ENCODE peak calls at places on chromosomes 3 and 15, in six cellular contexts. J, Y, M, P, U and S are unnamed samples.

GRCh38 chr3:25603703-25604102 is 61.0 kb downstream of the TOP2B start:
- DNase-seq in J (no peak), Y (no peak), M (no peak), P (no peak), U (no peak), S (no peak)

GRCh38 chr15:33360876-33361275 is 50.1 kb downstream of the RYR3 start:
- DNase-seq in J (no peak), Y (no peak), M (no peak), P (no peak), U (no peak), S (no peak)

GRCh38 chr15:84960391-84961113 is 21.1 kb upstream of the PDE8A start:
- DNase-seq in J (no peak), Y (no peak), M (no peak), P (no peak), U (no peak), S (no peak)

GRCh38 chr3:157237886-157238285 is 77.9 kb upstream of the CCNL1 start:
- DNase-seq in J (no peak), Y (no peak), M (no peak), P (no peak), U (no peak), S (no peak)

GRCh38 chr3:72960812-72961518 is 35.6 kb upstream of the PPP4R2 start:
- DNase-seq in J (no peak), Y (peak), M (peak), P (no peak), U (no peak), S (no peak)

GRCh38 chr3:189921770-189922169 is 198.9 kb downstream of the P3H2 start:
- DNase-seq in J (no peak), Y (no peak), M (no peak), P (no peak), U (no peak), S (no peak)

GRCh38 chr3:182212479-182213076 is 500.9 kb downstream of the SOX2 start:
- DNase-seq in J (peak), Y (no peak), M (no peak), P (peak), U (no peak), S (no peak)

GRCh38 chr3:101542952-101543351 is 18.7 kb upstream of the TRMT10C start:
- DNase-seq in J (no peak), Y (no peak), M (no peak), P (no peak), U (no peak), S (no peak)

GRCh38 chr3:47283596-47284364 is 1.0 kb downstream of the KLHL18 start:
- DNase-seq in J (peak), Y (peak), M (no peak), P (no peak), U (no peak), S (no peak)

GRCh38 chr15:34360298-34360697 is 6.7 kb downstream of the LPCAT4 start:
- DNase-seq in J (peak), Y (no peak), M (no peak), P (no peak), U (no peak), S (no peak)

GRCh38 chr15:101619615-101619865 is 32.6 kb downstream of the TM2D3 start:
- DNase-seq in J (no peak), Y (no peak), M (no peak), P (no peak), U (no peak), S (no peak)

GRCh38 chr3:125024817-125025216 is 31.0 kb downstream of the HEG1 start:
- DNase-seq in J (no peak), Y (no peak), M (no peak), P (no peak), U (no peak), S (no peak)

GRCh38 chr3:31562525-31562924 is 29.8 kb downstream of the STT3B start:
- DNase-seq in J (no peak), Y (no peak), M (no peak), P (no peak), U (peak), S (no peak)

GRCh38 chr3:23202921-23203650 is at the start of gene UBE2E2:
- DNase-seq in J (peak), Y (peak), M (peak), P (peak), U (peak), S (no peak)

GRCh38 chr3:30258426-30259392 is 347.7 kb upstream of the TGFBR2 start:
- DNase-seq in J (no peak), Y (no peak), M (no peak), P (peak), U (no peak), S (no peak)

GRCh38 chr3:1087066-1087555 is 5.7 kb upstream of the CNTN6 start:
- DNase-seq in J (peak), Y (peak), M (peak), P (no peak), U (no peak), S (peak)

GRCh38 chr3:126259411-126260391 is 79.3 kb upstream of the ALDH1L1 start:
- DNase-seq in J (no peak), Y (peak), M (peak), P (no peak), U (no peak), S (no peak)

GRCh38 chr3:37458162-37458895 is 283.9 kb upstream of the LRRFIP2 start:
- DNase-seq in J (no peak), Y (no peak), M (no peak), P (no peak), U (no peak), S (no peak)

GRCh38 chr15:95857124-95857757 is 473.3 kb upstream of the NR2F2 start:
- DNase-seq in J (no peak), Y (peak), M (no peak), P (no peak), U (no peak), S (no peak)

GRCh38 chr3:112143689-112144088 is 10.6 kb upstream of the GCSAM start:
- DNase-seq in J (no peak), Y (no peak), M (no peak), P (no peak), U (no peak), S (no peak)

GRCh38 chr3:143242101-143242500 is 122.5 kb downstream of the CHST2 start:
- DNase-seq in J (no peak), Y (no peak), M (no peak), P (no peak), U (no peak), S (no peak)

GRCh38 chr3:133377396-133377795 is 22.5 kb upstream of the BFSP2 start:
- DNase-seq in J (peak), Y (peak), M (peak), P (peak), U (no peak), S (peak)

GRCh38 chr15:64842986-64843561 is 1.4 kb downstream of the PLEKHO2 start:
- DNase-seq in J (no peak), Y (peak), M (no peak), P (no peak), U (no peak), S (no peak)

GRCh38 chr15:68797157-68797556 is 23.5 kb downstream of the ANP32A start:
- DNase-seq in J (no peak), Y (peak), M (no peak), P (no peak), U (no peak), S (no peak)

GRCh38 chr3:71172951-71173350 is 410.6 kb downstream of the FOXP1 start:
- DNase-seq in J (no peak), Y (peak), M (peak), P (no peak), U (no peak), S (no peak)

GRCh38 chr15:71666723-71667122 is 143.6 kb upstream of the NR2E3 start:
- DNase-seq in J (no peak), Y (no peak), M (no peak), P (no peak), U (no peak), S (no peak)

GRCh38 chr3:156389151-156389760 is 165.7 kb downstream of the SSR3 start:
- DNase-seq in J (no peak), Y (peak), M (no peak), P (no peak), U (no peak), S (no peak)